ENCODE peak calls at places on chromosome 22, in six cellular contexts. G is AG04450; L is CD4-positive, alpha-beta T cell; I is cardiac muscle cell; U is fibroblast of lung; W is uterus. C is an unnamed sample.

GRCh38 chr22:44394246-44395115 is 81.7 kb upstream of the SHISAL1 start:
- DNase-seq in G (no peak), L (no peak), I (no peak), U (no peak), W (peak), C (no peak)

GRCh38 chr22:44128961-44129613 is 51.6 kb upstream of the PARVG start:
- DNase-seq in G (no peak), L (no peak), I (no peak), U (no peak), W (no peak), C (no peak)

GRCh38 chr22:42902875-42903510 is 45.9 kb upstream of the ARFGAP3 start:
- DNase-seq in G (peak), L (no peak), I (peak), U (no peak), W (no peak), C (no peak)

GRCh38 chr22:36325163-36326031 is 62.4 kb downstream of the MYH9 start:
- DNase-seq in G (no peak), L (no peak), I (no peak), U (peak), W (peak), C (no peak)

GRCh38 chr22:43110444-43110926 is at the start of gene BIK:
- DNase-seq in G (no peak), L (peak), I (peak), U (no peak), W (no peak), C (no peak)

GRCh38 chr22:44574057-44574456 is 76.0 kb upstream of the RTL6 start:
- DNase-seq in G (no peak), L (no peak), I (no peak), U (peak), W (peak), C (no peak)

GRCh38 chr22:50299724-50300619 is 7.5 kb downstream of the PLXNB2 start:
- DNase-seq in G (no peak), L (no peak), I (peak), U (no peak), W (no peak), C (no peak)

GRCh38 chr22:35804421-35804820 is 86.7 kb downstream of the APOL5 start:
- DNase-seq in G (no peak), L (no peak), I (no peak), U (no peak), W (no peak), C (no peak)

GRCh38 chr22:26828311-26828710 is 170.9 kb downstream of the MIAT start:
- DNase-seq in G (no peak), L (no peak), I (no peak), U (no peak), W (no peak), C (no peak)

GRCh38 chr22:23076896-23077572 is 6.7 kb downstream of the GNAZ start:
- DNase-seq in G (no peak), L (no peak), I (no peak), U (no peak), W (no peak), C (no peak)

GRCh38 chr22:36281726-36282077 is 28.8 kb downstream of the APOL1 start:
- DNase-seq in G (no peak), L (no peak), I (no peak), U (no peak), W (peak), C (no peak)

GRCh38 chr22:41636467-41636866 is 15.4 kb downstream of the XRCC6 start:
- DNase-seq in G (no peak), L (no peak), I (no peak), U (peak), W (no peak), C (no peak)

GRCh38 chr22:47872761-47873535 is 1110.5 kb downstream of the TBC1D22A start:
- DNase-seq in G (no peak), L (no peak), I (no peak), U (no peak), W (no peak), C (no peak)

GRCh38 chr22:45533731-45534130 is 31.0 kb downstream of the FBLN1 start:
- DNase-seq in G (no peak), L (no peak), I (no peak), U (no peak), W (no peak), C (no peak)

GRCh38 chr22:20785415-20785814 is 11.5 kb downstream of the SERPIND1 start:
- DNase-seq in G (no peak), L (no peak), I (no peak), U (no peak), W (no peak), C (no peak)

GRCh38 chr22:44304354-44304753 is 8.4 kb downstream of the SHISAL1 start:
- DNase-seq in G (no peak), L (no peak), I (no peak), U (peak), W (peak), C (no peak)

GRCh38 chr22:50186789-50187523 is 1.2 kb downstream of the TRABD start:
- DNase-seq in G (no peak), L (no peak), I (peak), U (no peak), W (no peak), C (no peak)

GRCh38 chr22:32827061-32827602 is 25.6 kb downstream of the TIMP3 start:
- DNase-seq in G (no peak), L (no peak), I (no peak), U (no peak), W (no peak), C (no peak)

GRCh38 chr22:32828561-32828960 is 27.1 kb downstream of the TIMP3 start:
- DNase-seq in G (no peak), L (no peak), I (no peak), U (no peak), W (peak), C (no peak)

GRCh38 chr22:32828150-32828549 is 26.6 kb downstream of the TIMP3 start:
- DNase-seq in G (no peak), L (no peak), I (peak), U (no peak), W (no peak), C (no peak)

GRCh38 chr22:32824531-32825315 is 23.2 kb downstream of the TIMP3 start:
- DNase-seq in G (no peak), L (no peak), I (no peak), U (no peak), W (no peak), C (no peak)

DNA sequence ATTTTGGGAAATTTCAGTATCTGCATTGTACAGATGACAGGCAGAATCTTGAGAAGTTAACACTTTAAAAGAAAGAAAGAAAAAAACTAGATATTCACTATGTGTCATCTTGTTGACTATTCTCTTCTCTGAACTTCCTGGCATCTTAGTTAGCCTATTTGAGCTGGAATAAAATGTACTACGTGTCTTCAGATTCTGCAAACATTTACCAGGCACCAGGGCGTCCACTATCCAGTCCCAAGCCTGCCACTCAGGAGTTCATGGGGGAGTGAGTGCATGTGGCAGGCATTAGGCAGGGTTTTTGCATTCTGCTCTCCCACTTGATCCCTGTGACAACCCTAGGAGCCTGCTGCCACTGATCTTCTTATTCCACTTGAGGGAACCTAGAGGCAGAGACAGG is 25.0 kb downstream of the TIMP3 start:
- DNase-seq in G (no peak), L (no peak), I (no peak), U (no peak), W (no peak), C (no peak)
- H3K27ac ChIP-seq in G (no peak), L (no peak), I (no peak), U (no peak), W (peak), C (no peak)

GRCh38 chr22:46754826-46755225 is 7.6 kb upstream of the TBC1D22A start:
- DNase-seq in G (no peak), L (no peak), I (no peak), U (no peak), W (no peak), C (no peak)
- H3K27ac ChIP-seq in G (peak), L (no peak), I (no peak), U (peak), W (peak), C (no peak)

DNA sequence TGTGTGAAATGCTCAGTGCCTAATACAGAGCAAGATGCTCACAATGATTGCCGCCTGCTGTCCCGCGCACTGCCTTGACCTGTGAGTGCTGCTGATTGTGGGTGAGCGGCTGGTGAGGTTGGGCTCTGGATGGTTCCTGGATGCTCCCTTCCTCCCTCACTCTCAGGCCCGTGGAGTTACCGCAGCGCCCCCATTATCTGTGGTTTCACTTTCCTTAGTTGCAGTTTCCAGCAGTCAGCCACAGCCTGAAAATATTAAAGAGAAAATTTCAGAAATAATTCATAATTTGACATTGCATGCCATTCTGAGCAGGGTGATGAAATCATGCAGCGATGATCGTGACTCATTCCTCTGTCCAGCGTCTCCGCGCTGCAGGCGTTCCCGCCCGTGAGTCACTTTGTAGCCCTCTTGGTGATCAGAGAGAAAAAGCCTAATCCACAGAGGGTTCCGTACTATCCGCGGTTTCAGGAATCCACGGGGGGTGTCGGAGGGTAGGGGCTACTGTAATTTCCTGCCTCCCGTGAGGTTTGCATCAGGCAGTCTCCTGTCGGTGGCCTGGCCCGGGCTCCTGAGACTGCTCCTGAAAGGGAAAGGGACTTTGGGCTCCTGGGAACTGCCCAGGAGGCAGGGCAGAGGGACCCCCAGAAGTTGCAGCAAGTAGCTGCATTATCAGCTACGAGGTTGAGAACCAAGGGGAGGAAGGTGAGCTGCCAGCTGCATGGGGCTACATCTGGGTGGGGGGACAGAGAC is 10.6 kb downstream of the RPL3 start:
- DNase-seq in G (peak), L (no peak), I (no peak), U (peak), W (peak), C (peak)
- H3K27ac ChIP-seq in G (peak), L (no peak), I (no peak), U (peak), W (peak), C (peak)

GRCh38 chr22:28951530-28951929 is 68.2 kb downstream of the ZNRF3 start:
- DNase-seq in G (no peak), L (no peak), I (no peak), U (no peak), W (no peak), C (no peak)

GRCh38 chr22:28949788-28950187 is 66.4 kb downstream of the ZNRF3 start:
- DNase-seq in G (no peak), L (no peak), I (no peak), U (no peak), W (no peak), C (no peak)

GRCh38 chr22:28950567-28951411 is 67.4 kb downstream of the ZNRF3 start:
- DNase-seq in G (no peak), L (no peak), I (no peak), U (no peak), W (no peak), C (no peak)

GRCh38 chr22:28947125-28947524 is 63.8 kb downstream of the ZNRF3 start:
- DNase-seq in G (no peak), L (no peak), I (no peak), U (no peak), W (no peak), C (no peak)

DNA sequence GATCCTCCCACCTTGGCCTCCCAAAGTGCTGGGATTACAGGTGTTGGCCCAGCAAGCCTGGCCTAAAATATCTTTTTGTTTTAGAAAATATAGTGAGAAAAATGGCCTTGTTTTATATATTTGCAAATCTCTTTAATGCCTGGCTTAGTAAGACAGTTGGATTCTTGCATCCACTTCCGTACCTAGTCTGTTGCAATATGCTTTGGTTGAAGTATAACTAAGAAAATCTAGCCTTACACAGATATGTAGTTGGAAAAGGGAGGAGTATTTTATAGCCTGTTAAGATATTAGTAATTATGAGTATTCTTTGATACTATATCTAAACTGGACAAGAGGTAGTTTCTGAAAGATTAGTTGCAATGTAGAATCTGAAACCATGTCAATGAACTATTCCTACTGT is 65.0 kb downstream of the ZNRF3 start:
- DNase-seq in G (no peak), L (no peak), I (no peak), U (no peak), W (no peak), C (no peak)
- H3K27ac ChIP-seq in G (no peak), L (no peak), I (no peak), U (no peak), W (no peak), C (no peak)

C was measured in caudate nucleus.